ENCODE peak calls at places on chromosomes 12 and 14, in four cellular contexts. C, O, T and U are unnamed samples.

GRCh38 chr12:52655251-52655650 is 3.2 kb upstream of the KRT2 start:
- DNase-seq in C (peak; percentile 47), O (no peak), T (no peak), U (peak; percentile 4)

GRCh38 chr12:108254030-108254429 is 85.1 kb downstream of the CMKLR1 start:
- DNase-seq in C (no peak), O (no peak), T (no peak), U (no peak)

GRCh38 chr14:99183311-99183710 is 88.7 kb downstream of the BCL11B start:
- DNase-seq in C (no peak), O (no peak), T (no peak), U (no peak)

GRCh38 chr12:22899184-22899583 is 274.2 kb downstream of the ETNK1 start:
- DNase-seq in C (no peak), O (no peak), T (no peak), U (peak; percentile 72)

GRCh38 chr14:41957459-41957858 is 350.8 kb downstream of the LRFN5 start:
- DNase-seq in C (peak; percentile 87), O (no peak), T (no peak), U (no peak)

GRCh38 chr14:81594012-81594411 is 60.4 kb upstream of the SEL1L start:
- DNase-seq in C (no peak), O (no peak), T (no peak), U (no peak)

GRCh38 chr12:46456356-46457334 is 84.1 kb upstream of the SLC38A2 start:
- DNase-seq in C (peak; percentile 46), O (no peak), T (no peak), U (no peak)

GRCh38 chr12:45302621-45303020 is 86.7 kb downstream of the ANO6 start:
- DNase-seq in C (no peak), O (no peak), T (no peak), U (peak; percentile 54)